ENCODE peak calls at places on chromosome 5, in nine cellular contexts. One of them, this sample, is unnamed.

GRCh38 chr5:141869514-141869913 is 8.7 kb downstream of the PCDH1 start:
- DNase-seq in frontal cortex: no peak
- DNase-seq in amniotic stem cell: no peak
- DNase-seq in neural progenitor cell: no peak
- DNase-seq in choroid plexus epithelial cell: no peak
- DNase-seq in mammary epithelial cell: peak; percentile 96
- DNase-seq in HuH-7.5: no peak
- DNase-seq in kidney epithelial cell: no peak
- DNase-seq in NCI-H774: no peak
- DNase-seq in this sample: no peak

GRCh38 chr5:138351056-138351455 is 1.4 kb upstream of the KDM3B start:
- DNase-seq in frontal cortex: no peak
- DNase-seq in amniotic stem cell: no peak
- DNase-seq in neural progenitor cell: no peak
- DNase-seq in choroid plexus epithelial cell: peak; percentile 89
- DNase-seq in mammary epithelial cell: peak; percentile 53
- DNase-seq in HuH-7.5: no peak
- DNase-seq in kidney epithelial cell: no peak
- DNase-seq in NCI-H774: no peak
- DNase-seq in this sample: no peak

GRCh38 chr5:113514263-113514590 is 733 bp downstream of the YTHDC2 start:
- DNase-seq in frontal cortex: no peak
- DNase-seq in amniotic stem cell: no peak
- DNase-seq in neural progenitor cell: no peak
- DNase-seq in choroid plexus epithelial cell: no peak
- DNase-seq in mammary epithelial cell: no peak
- DNase-seq in HuH-7.5: no peak
- DNase-seq in kidney epithelial cell: no peak
- DNase-seq in NCI-H774: no peak
- DNase-seq in this sample: no peak

GRCh38 chr5:33781286-33781685 is 110.5 kb downstream of the ADAMTS12 start:
- DNase-seq in frontal cortex: no peak
- DNase-seq in amniotic stem cell: no peak
- DNase-seq in neural progenitor cell: peak; percentile 22
- DNase-seq in choroid plexus epithelial cell: peak; percentile 82
- DNase-seq in mammary epithelial cell: peak; percentile 61
- DNase-seq in HuH-7.5: no peak
- DNase-seq in kidney epithelial cell: peak; percentile 69
- DNase-seq in NCI-H774: no peak
- DNase-seq in this sample: no peak

GRCh38 chr5:157266286-157267007 is 524 bp downstream of the CYFIP2 start:
- DNase-seq in frontal cortex: no peak
- DNase-seq in amniotic stem cell: no peak
- DNase-seq in neural progenitor cell: peak; percentile 78
- DNase-seq in choroid plexus epithelial cell: no peak
- DNase-seq in mammary epithelial cell: no peak
- DNase-seq in HuH-7.5: peak; percentile 29
- DNase-seq in kidney epithelial cell: no peak
- DNase-seq in NCI-H774: peak; percentile 32
- DNase-seq in this sample: no peak

GRCh38 chr5:93831449-93831848 is 90.0 kb upstream of the POU5F2 start:
- DNase-seq in frontal cortex: no peak
- DNase-seq in amniotic stem cell: peak; percentile 81
- DNase-seq in neural progenitor cell: no peak
- DNase-seq in choroid plexus epithelial cell: peak; percentile 77
- DNase-seq in mammary epithelial cell: peak; percentile 85
- DNase-seq in HuH-7.5: no peak
- DNase-seq in kidney epithelial cell: peak; percentile 0
- DNase-seq in NCI-H774: no peak
- DNase-seq in this sample: no peak

GRCh38 chr5:15133456-15133965 is 261.9 kb upstream of the ANKH start:
- DNase-seq in frontal cortex: no peak
- DNase-seq in amniotic stem cell: no peak
- DNase-seq in neural progenitor cell: no peak
- DNase-seq in choroid plexus epithelial cell: no peak
- DNase-seq in mammary epithelial cell: no peak
- DNase-seq in HuH-7.5: no peak
- DNase-seq in kidney epithelial cell: no peak
- DNase-seq in NCI-H774: no peak
- DNase-seq in this sample: no peak

GRCh38 chr5:66417681-66418248 is 178.4 kb upstream of the MAST4 start:
- DNase-seq in frontal cortex: no peak
- DNase-seq in amniotic stem cell: no peak
- DNase-seq in neural progenitor cell: no peak
- DNase-seq in choroid plexus epithelial cell: no peak
- DNase-seq in mammary epithelial cell: no peak
- DNase-seq in HuH-7.5: no peak
- DNase-seq in kidney epithelial cell: no peak
- DNase-seq in NCI-H774: no peak
- DNase-seq in this sample: no peak

GRCh38 chr5:95962785-95963184 is 1.1 kb upstream of the ELL2 start:
- DNase-seq in frontal cortex: no peak
- DNase-seq in amniotic stem cell: no peak
- DNase-seq in neural progenitor cell: peak; percentile 67
- DNase-seq in choroid plexus epithelial cell: peak; percentile 38
- DNase-seq in mammary epithelial cell: no peak
- DNase-seq in HuH-7.5: peak; percentile 24
- DNase-seq in kidney epithelial cell: no peak
- DNase-seq in NCI-H774: no peak
- DNase-seq in this sample: no peak

GRCh38 chr5:132388244-132389050 is 18.9 kb downstream of the SLC22A5 start:
- DNase-seq in frontal cortex: no peak
- DNase-seq in amniotic stem cell: no peak
- DNase-seq in neural progenitor cell: no peak
- DNase-seq in choroid plexus epithelial cell: peak; percentile 68
- DNase-seq in mammary epithelial cell: no peak
- DNase-seq in HuH-7.5: no peak
- DNase-seq in kidney epithelial cell: no peak
- DNase-seq in NCI-H774: no peak
- DNase-seq in this sample: no peak

GRCh38 chr5:117455236-117456233 is 880.9 kb upstream of the SEMA6A start:
- DNase-seq in frontal cortex: no peak
- DNase-seq in amniotic stem cell: no peak
- DNase-seq in neural progenitor cell: peak; percentile 59
- DNase-seq in choroid plexus epithelial cell: no peak
- DNase-seq in mammary epithelial cell: peak; percentile 5
- DNase-seq in HuH-7.5: peak; percentile 7
- DNase-seq in kidney epithelial cell: no peak
- DNase-seq in NCI-H774: peak; percentile 8
- DNase-seq in this sample: no peak

GRCh38 chr5:33480876-33481275 is 40.1 kb downstream of the TARS1 start:
- DNase-seq in frontal cortex: no peak
- DNase-seq in amniotic stem cell: no peak
- DNase-seq in neural progenitor cell: no peak
- DNase-seq in choroid plexus epithelial cell: no peak
- DNase-seq in mammary epithelial cell: no peak
- DNase-seq in HuH-7.5: no peak
- DNase-seq in kidney epithelial cell: no peak
- DNase-seq in NCI-H774: no peak
- DNase-seq in this sample: no peak

GRCh38 chr5:100634937-100635336 is 99.8 kb downstream of the FAM174A start:
- DNase-seq in frontal cortex: no peak
- DNase-seq in amniotic stem cell: no peak
- DNase-seq in neural progenitor cell: no peak
- DNase-seq in choroid plexus epithelial cell: no peak
- DNase-seq in mammary epithelial cell: peak; percentile 2
- DNase-seq in HuH-7.5: no peak
- DNase-seq in kidney epithelial cell: no peak
- DNase-seq in NCI-H774: no peak
- DNase-seq in this sample: no peak

GRCh38 chr5:68047035-68047434 is 168.5 kb upstream of the PIK3R1 start:
- DNase-seq in frontal cortex: no peak
- DNase-seq in amniotic stem cell: peak; percentile 18
- DNase-seq in neural progenitor cell: no peak
- DNase-seq in choroid plexus epithelial cell: peak; percentile 68
- DNase-seq in mammary epithelial cell: peak; percentile 65
- DNase-seq in HuH-7.5: no peak
- DNase-seq in kidney epithelial cell: no peak
- DNase-seq in NCI-H774: no peak
- DNase-seq in this sample: no peak

GRCh38 chr5:141810702-141811101 is 67.5 kb downstream of the PCDH1 start:
- DNase-seq in frontal cortex: no peak
- DNase-seq in amniotic stem cell: no peak
- DNase-seq in neural progenitor cell: no peak
- DNase-seq in choroid plexus epithelial cell: no peak
- DNase-seq in mammary epithelial cell: no peak
- DNase-seq in HuH-7.5: no peak
- DNase-seq in kidney epithelial cell: no peak
- DNase-seq in NCI-H774: no peak
- DNase-seq in this sample: no peak

This sample was measured in NCI-H1930.